ENCODE peak calls at places on chromosomes 1 and 21, in nine cellular contexts. E, X, H, I, A, U, M, T and K are unnamed samples.

GRCh38 chr1:206460846-206461426 is 9.3 kb upstream of the IKBKE start:
- DNase-seq in E (no peak), X (no peak), H (no peak), I (no peak), A (peak; percentile 61), U (no peak), M (no peak), T (no peak), K (no peak)

GRCh38 chr1:247332901-247333361 is 1.3 kb upstream of the ZNF496 start:
- DNase-seq in E (peak; percentile 36), X (no peak), H (no peak), I (peak; percentile 77), A (no peak), U (no peak), M (no peak), T (no peak), K (no peak)

GRCh38 chr1:68725353-68725752 is 228.5 kb upstream of the DEPDC1 start:
- DNase-seq in E (no peak), X (no peak), H (no peak), I (no peak), A (no peak), U (no peak), M (no peak), T (no peak), K (no peak)

GRCh38 chr1:85334962-85335361 is 58.5 kb upstream of the BCL10 start:
- DNase-seq in E (no peak), X (no peak), H (no peak), I (no peak), A (no peak), U (no peak), M (no peak), T (no peak), K (no peak)

GRCh38 chr1:152182942-152183341 is 23.9 kb upstream of the RPTN start:
- DNase-seq in E (peak; percentile 79), X (no peak), H (no peak), I (no peak), A (no peak), U (no peak), M (no peak), T (no peak), K (no peak)

GRCh38 chr1:190129367-190129766 is 348.3 kb downstream of the BRINP3 start:
- DNase-seq in E (no peak), X (no peak), H (no peak), I (no peak), A (no peak), U (no peak), M (no peak), T (no peak), K (no peak)

GRCh38 chr1:221815660-221816059 is 73.8 kb upstream of the DUSP10 start:
- DNase-seq in E (no peak), X (no peak), H (no peak), I (no peak), A (no peak), U (no peak), M (no peak), T (no peak), K (no peak)

GRCh38 chr1:180311011-180311730 is 81.1 kb downstream of the LHX4 start:
- DNase-seq in E (no peak), X (no peak), H (no peak), I (no peak), A (no peak), U (no peak), M (no peak), T (no peak), K (no peak)

GRCh38 chr1:6104631-6105030 is 58.9 kb downstream of the KCNAB2 start:
- DNase-seq in E (no peak), X (no peak), H (peak; percentile 0), I (no peak), A (peak; percentile 56), U (no peak), M (no peak), T (no peak), K (no peak)

GRCh38 chr1:6103854-6104530 is 58.3 kb downstream of the KCNAB2 start:
- DNase-seq in E (no peak), X (no peak), H (peak; percentile 1), I (no peak), A (peak; percentile 55), U (no peak), M (no peak), T (no peak), K (no peak)

GRCh38 chr1:6105763-6106162 is 60.1 kb downstream of the KCNAB2 start:
- DNase-seq in E (no peak), X (no peak), H (no peak), I (no peak), A (no peak), U (no peak), M (no peak), T (no peak), K (no peak)

GRCh38 chr1:6106321-6106731 is 60.6 kb downstream of the KCNAB2 start:
- DNase-seq in E (no peak), X (no peak), H (no peak), I (no peak), A (no peak), U (no peak), M (no peak), T (no peak), K (no peak)

DNA sequence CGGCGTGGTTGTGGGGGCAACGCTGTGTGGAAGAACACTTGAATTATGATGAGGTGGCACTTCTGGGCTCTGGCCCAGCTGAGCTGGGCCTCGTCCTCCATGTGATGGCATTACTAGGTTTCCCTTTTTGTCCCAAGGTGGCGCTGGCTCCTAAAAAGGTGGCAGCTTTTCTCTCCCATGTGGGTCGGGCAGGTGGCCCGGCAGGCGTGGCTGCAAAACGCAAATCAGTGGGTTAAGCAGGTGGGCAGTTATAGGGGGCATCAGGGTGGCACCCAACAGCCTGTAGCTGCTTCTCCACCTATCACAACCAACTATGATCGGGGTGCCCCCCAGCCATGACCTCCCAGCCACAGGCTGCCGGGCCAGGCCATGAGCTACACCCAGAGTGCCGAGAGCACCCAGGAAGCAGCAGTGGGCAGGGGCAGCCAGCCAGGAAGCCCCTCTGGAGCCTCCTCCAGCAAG is 59.6 kb downstream of the KCNAB2 start:
- DNase-seq in E (no peak), X (no peak), H (no peak), I (no peak), A (no peak), U (no peak), M (no peak), T (no peak), K (no peak)
- TF ChIP-seq CTCF in E (no peak), X (no peak), H (no peak), I (no peak), A (no peak), U (no peak), M (no peak), T (no peak), K (no peak)

DNA sequence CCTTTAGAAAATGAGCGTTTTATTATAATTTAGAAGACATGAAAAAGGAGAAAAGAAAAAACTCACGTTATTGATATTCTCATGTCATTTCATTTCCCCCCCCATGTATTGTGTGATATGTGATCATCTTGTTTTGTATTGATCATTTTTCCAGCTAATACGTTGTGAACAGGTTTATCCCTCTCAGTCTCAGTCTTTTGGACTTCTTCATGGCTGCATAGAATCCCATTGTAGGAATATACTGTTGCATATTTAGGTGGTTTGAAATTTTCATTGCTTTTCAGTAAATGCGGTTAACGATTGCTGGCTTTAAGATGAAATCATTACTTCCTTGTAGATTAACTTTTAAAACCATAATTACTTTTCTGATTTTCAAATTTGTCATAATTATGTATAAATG is 1.6 kb downstream of the SON start:
- DNase-seq in E (no peak), X (no peak), H (no peak), I (no peak), A (no peak), U (no peak), M (no peak), T (no peak), K (no peak)
- TF ChIP-seq CTCF in E (no peak), X (no peak), H (no peak), I (no peak), A (no peak), U (no peak), M (no peak), T (no peak), K (no peak)

GRCh38 chr1:156134716-156135435 is 18.5 kb upstream of the SEMA4A start:
- DNase-seq in E (no peak), X (no peak), H (no peak), I (no peak), A (no peak), U (no peak), M (no peak), T (no peak), K (no peak)

GRCh38 chr1:156135930-156136871 is 17.2 kb upstream of the SEMA4A start:
- DNase-seq in E (no peak), X (no peak), H (no peak), I (no peak), A (no peak), U (no peak), M (no peak), T (no peak), K (no peak)

GRCh38 chr1:156138366-156138969 is 14.9 kb upstream of the SEMA4A start:
- DNase-seq in E (no peak), X (no peak), H (no peak), I (no peak), A (no peak), U (no peak), M (no peak), T (no peak), K (no peak)

GRCh38 chr1:156140879-156141707 is 12.3 kb upstream of the SEMA4A start:
- DNase-seq in E (no peak), X (no peak), H (peak; percentile 87), I (peak; percentile 89), A (no peak), U (no peak), M (no peak), T (peak; percentile 84), K (no peak)

DNA sequence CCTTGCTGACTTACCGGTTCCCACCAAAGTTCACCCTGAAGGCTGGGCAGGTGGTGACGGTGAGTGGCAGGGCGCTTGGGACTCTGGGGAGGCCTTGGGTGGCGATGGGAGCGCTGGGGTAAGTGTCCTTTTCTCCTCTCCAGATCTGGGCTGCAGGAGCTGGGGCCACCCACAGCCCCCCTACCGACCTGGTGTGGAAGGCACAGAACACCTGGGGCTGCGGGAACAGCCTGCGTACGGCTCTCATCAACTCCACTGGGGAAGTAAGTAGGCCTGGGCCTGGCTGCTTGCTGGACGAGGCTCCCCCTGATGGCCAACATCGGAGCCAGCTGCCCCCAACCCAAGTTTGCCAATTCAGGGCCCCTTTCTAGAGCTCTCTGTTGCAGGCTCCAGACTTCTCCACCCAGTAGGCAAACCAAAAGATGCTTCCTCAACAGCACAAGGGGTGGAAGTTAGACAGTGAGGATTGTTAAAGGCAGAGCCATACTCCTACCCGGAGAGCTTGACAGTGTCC is 16.4 kb upstream of the SEMA4A start:
- DNase-seq in E (no peak), X (no peak), H (no peak), I (no peak), A (no peak), U (no peak), M (no peak), T (no peak), K (no peak)
- TF ChIP-seq CTCF in E (no peak), X (peak; percentile 23), H (no peak), I (no peak), A (no peak), U (no peak), M (no peak), T (no peak), K (no peak)

DNA sequence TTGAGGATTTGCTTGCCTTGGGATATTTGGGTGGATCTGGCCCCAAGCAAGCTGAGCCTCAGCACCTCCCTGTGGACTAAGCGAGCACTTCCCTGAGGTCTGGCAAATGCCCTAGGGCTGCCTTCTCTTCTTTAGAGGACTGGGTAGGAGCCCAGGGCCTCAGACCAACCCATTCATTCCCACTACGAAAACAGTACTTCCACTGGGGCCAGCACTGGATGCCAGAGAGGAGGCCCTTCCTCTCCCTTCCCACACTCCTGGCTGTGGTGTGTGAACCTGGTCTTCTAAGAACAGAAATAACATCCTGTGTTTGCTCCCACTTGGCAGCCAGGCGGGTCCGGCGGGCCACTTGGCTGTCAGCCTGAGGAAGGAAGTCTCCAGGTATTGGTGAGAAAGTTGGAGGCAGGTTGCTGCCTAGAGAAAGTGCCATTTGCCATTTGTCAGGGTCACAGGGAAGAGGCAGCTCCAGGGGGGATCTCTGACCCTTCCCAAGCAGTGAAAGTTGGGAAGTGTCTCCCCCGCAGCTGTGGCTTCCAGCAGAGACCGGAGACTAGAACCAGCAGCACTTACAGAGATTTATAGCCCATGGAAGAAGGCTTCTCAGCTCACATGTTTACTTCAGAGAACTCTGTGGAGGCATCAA is 323.5 kb downstream of the SIPA1L2 start:
- DNase-seq in E (no peak), X (no peak), H (peak; percentile 57), I (no peak), A (peak; percentile 74), U (peak; percentile 73), M (no peak), T (peak; percentile 39), K (no peak)
- TF ChIP-seq CTCF in E (no peak), X (peak; percentile 9), H (no peak), I (peak; percentile 13), A (peak; percentile 26), U (peak; percentile 18), M (peak; percentile 23), T (no peak), K (no peak)